ENCODE peak calls at places on chromosomes 6 and 20, in ten cellular contexts. T is upper lobe of left lung, I is NB4, F is stomach, Y is GM12865, W is heart right ventricle, A is neuronal stem cell, K is tibial artery, J is MM.1S, V is PC-9. S is an unnamed sample.

GRCh38 chr6:4017058-4017457 is 61.9 kb downstream of the FAM217A start:
- DNase-seq in T (no peak), I (no peak), F (no peak), Y (no peak), W (no peak), A (no peak), K (no peak), J (no peak), V (no peak), S (no peak)

GRCh38 chr6:12288844-12289654 is 1.1 kb upstream of the EDN1 start:
- DNase-seq in T (no peak), I (peak), F (peak), Y (peak), W (peak), A (peak), K (no peak), J (peak), V (peak), S (peak)

GRCh38 chr6:5937936-5938706 is 68.6 kb downstream of the NRN1 start:
- DNase-seq in T (peak), I (no peak), F (no peak), Y (no peak), W (no peak), A (no peak), K (no peak), J (no peak), V (no peak), S (no peak)

GRCh38 chr6:72422126-72422680 is 199.7 kb upstream of the KCNQ5 start:
- DNase-seq in T (no peak), I (no peak), F (no peak), Y (no peak), W (no peak), A (no peak), K (no peak), J (no peak), V (no peak), S (no peak)

GRCh38 chr6:34531580-34532201 is 24.4 kb downstream of the SPDEF start:
- DNase-seq in T (peak), I (peak), F (no peak), Y (peak), W (peak), A (no peak), K (peak), J (no peak), V (no peak), S (no peak)

GRCh38 chr6:134816300-134816699 is 133.6 kb downstream of the ALDH8A1 start:
- DNase-seq in T (no peak), I (no peak), F (no peak), Y (no peak), W (no peak), A (no peak), K (no peak), J (no peak), V (peak), S (no peak)

GRCh38 chr6:29602564-29603361 is 17.8 kb downstream of the OR2H2 start:
- DNase-seq in T (no peak), I (peak), F (no peak), Y (peak), W (no peak), A (no peak), K (no peak), J (peak), V (no peak), S (no peak)

GRCh38 chr6:247353-247752 is 44.9 kb upstream of the DUSP22 start:
- DNase-seq in T (no peak), I (no peak), F (no peak), Y (no peak), W (no peak), A (no peak), K (no peak), J (no peak), V (no peak), S (no peak)

GRCh38 chr6:130435181-130435580 is 69.4 kb downstream of the TMEM200A start:
- DNase-seq in T (no peak), I (no peak), F (no peak), Y (no peak), W (no peak), A (no peak), K (no peak), J (no peak), V (no peak), S (no peak)

DNA sequence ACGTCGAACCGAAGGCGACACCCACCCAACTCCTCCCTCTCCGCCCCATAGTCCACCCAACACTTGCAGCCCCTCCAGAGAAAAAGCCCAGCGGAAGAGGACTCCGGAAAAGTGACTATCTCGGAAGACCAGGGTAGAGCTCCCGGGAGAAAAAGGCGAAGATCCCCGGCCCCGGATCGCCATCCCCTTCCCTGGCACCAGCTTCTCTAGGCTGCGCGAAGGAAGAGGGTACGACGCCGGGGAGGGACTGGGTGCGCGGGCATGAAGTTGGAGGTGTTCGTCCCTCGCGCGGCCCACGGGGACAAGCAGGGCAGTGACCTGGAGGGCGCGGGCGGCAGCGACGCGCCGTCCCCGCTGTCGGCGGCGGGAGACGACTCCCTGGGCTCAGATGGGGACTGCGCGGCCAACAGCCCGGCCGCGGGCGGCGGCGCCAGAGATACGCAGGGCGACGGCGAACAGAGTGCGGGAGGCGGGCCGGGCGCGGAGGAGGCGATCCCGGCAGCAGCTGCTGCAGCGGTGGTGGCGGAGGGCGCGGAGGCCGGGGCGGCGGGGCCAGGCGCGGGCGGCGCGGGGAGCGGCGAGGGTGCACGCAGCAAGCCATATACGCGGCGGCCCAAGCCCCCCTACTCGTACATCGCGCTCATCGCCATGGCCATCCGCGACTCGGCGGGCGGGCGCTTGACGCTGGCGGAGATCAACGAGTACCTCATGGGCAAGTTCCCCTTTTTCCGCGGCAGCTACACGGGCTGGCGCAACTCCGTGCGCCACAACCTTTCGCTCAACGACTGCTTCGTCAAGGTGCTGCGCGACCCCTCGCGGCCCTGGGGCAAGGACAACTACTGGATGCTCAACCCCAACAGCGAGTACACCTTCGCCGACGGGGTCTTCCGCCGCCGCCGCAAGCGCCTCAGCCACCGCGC is 806 bp downstream of the FOXQ1 start:
- DNase-seq in T (peak), I (peak), F (no peak), Y (no peak), W (no peak), A (no peak), K (no peak), J (no peak), V (peak), S (no peak)
- H3K4me3 ChIP-seq in T (peak), I (no peak), F (peak), Y (no peak), W (no peak), A (no peak), K (peak), J (peak), V (peak), S (no peak)

DNA sequence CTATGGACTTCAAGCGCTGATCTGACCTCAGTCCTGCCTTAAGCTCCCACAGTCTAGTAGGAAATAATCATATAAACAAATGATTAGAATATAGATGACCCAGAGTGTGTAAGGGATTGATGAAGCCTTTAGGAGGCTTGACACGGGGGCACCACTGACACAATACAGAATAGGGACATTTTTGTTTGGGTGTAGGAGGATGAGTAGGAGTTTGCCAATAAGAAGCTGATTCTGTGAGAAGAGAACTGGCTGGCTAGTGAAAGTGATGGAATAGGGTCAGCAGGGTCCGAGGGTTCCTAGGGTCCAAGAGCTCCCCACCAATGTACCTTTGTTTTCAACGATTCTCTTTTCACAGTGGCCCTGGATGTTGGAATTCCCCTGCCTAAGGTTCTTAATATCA is 7.1 kb upstream of the BPIFB4 start:
- DNase-seq in T (no peak), I (no peak), F (no peak), Y (no peak), W (no peak), A (no peak), K (no peak), J (no peak), V (no peak), S (no peak)
- H3K4me3 ChIP-seq in T (no peak), I (no peak), F (no peak), Y (no peak), W (no peak), A (no peak), K (no peak), J (no peak), V (no peak), S (no peak)

DNA sequence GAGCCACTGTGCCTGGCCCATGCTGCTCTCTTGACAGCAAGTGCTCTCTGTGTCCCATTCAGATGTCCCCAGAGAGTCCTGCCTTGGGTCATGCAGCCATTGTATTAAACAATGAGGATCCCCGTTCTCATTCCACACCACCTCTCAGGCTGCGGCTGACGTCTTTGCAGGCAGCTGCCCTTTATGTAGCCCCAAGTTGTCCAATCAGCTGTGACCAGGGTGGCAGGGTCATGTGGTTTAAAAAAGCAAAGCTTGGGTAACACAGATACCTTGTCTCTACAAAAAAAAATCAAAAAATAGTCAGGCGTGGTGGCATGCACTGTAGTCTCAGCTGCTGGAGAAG is 13.2 kb downstream of the GCNT2 start:
- DNase-seq in T (no peak), I (peak), F (no peak), Y (peak), W (no peak), A (no peak), K (no peak), J (no peak), V (no peak), S (peak)
- H3K4me3 ChIP-seq in T (no peak), I (no peak), F (peak), Y (peak), W (no peak), A (no peak), K (no peak), J (no peak), V (no peak), S (peak)

GRCh38 chr6:26743157-26743821 is 83.7 kb upstream of the ZNF322 start:
- DNase-seq in T (peak), I (peak), F (no peak), Y (no peak), W (no peak), A (peak), K (no peak), J (no peak), V (peak), S (no peak)
- H3K4me3 ChIP-seq in T (no peak), I (no peak), F (no peak), Y (no peak), W (no peak), A (peak), K (no peak), J (no peak), V (peak), S (no peak)

GRCh38 chr6:68039641-68040311 is 595.3 kb upstream of the ADGRB3 start:
- DNase-seq in T (no peak), I (no peak), F (no peak), Y (no peak), W (no peak), A (no peak), K (no peak), J (no peak), V (no peak), S (no peak)
- H3K4me3 ChIP-seq in T (no peak), I (no peak), F (no peak), Y (peak), W (no peak), A (no peak), K (no peak), J (no peak), V (no peak), S (no peak)

GRCh38 chr6:43823879-43824740 is 54.1 kb downstream of the VEGFA start:
- DNase-seq in T (no peak), I (peak), F (peak), Y (peak), W (no peak), A (no peak), K (no peak), J (no peak), V (no peak), S (no peak)

GRCh38 chr6:43826739-43827138 is 56.7 kb downstream of the VEGFA start:
- DNase-seq in T (no peak), I (no peak), F (no peak), Y (no peak), W (no peak), A (no peak), K (no peak), J (no peak), V (peak), S (no peak)

GRCh38 chr6:43823390-43823789 is 53.4 kb downstream of the VEGFA start:
- DNase-seq in T (no peak), I (no peak), F (no peak), Y (no peak), W (no peak), A (no peak), K (no peak), J (no peak), V (no peak), S (no peak)

GRCh38 chr6:43825187-43826115 is 55.4 kb downstream of the VEGFA start:
- DNase-seq in T (peak), I (no peak), F (no peak), Y (no peak), W (no peak), A (no peak), K (no peak), J (no peak), V (no peak), S (no peak)

DNA sequence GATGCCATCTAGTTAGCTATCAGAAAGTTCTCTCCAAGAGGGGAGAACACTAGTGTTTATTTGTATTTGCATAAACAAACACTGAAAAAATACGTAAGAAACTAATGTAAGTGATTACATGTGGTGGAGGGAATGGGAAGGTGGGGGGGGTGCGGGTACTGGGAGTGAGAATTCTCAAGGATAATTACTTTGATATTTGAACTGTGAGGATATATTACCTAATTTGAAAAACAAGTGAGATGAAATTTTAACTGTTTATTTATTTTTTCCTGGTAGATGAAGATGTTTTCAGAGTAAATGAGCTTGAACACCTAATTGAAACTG is 54.7 kb downstream of the VEGFA start:
- DNase-seq in T (no peak), I (no peak), F (no peak), Y (no peak), W (no peak), A (no peak), K (no peak), J (no peak), V (no peak), S (no peak)
- H3K4me3 ChIP-seq in T (peak), I (no peak), F (no peak), Y (no peak), W (no peak), A (no peak), K (no peak), J (no peak), V (no peak), S (no peak)

GRCh38 chr6:84018453-84019061 is 15.0 kb upstream of the MRAP2 start:
- DNase-seq in T (no peak), I (no peak), F (no peak), Y (no peak), W (no peak), A (no peak), K (no peak), J (no peak), V (no peak), S (no peak)
- H3K4me3 ChIP-seq in T (no peak), I (no peak), F (no peak), Y (no peak), W (no peak), A (no peak), K (no peak), J (no peak), V (no peak), S (no peak)

GRCh38 chr6:159983641-159984080 is 14.8 kb downstream of the IGF2R start:
- DNase-seq in T (no peak), I (peak), F (no peak), Y (no peak), W (no peak), A (no peak), K (no peak), J (no peak), V (no peak), S (no peak)
- H3K4me3 ChIP-seq in T (no peak), I (peak), F (no peak), Y (no peak), W (no peak), A (no peak), K (no peak), J (peak), V (no peak), S (no peak)

GRCh38 chr6:165663736-165664552 is 903 bp upstream of the PDE10A start:
- DNase-seq in T (peak), I (no peak), F (no peak), Y (no peak), W (peak), A (peak), K (no peak), J (no peak), V (no peak), S (no peak)

GRCh38 chr6:165664553-165665383 is 1.7 kb upstream of the PDE10A start:
- DNase-seq in T (no peak), I (no peak), F (no peak), Y (no peak), W (no peak), A (peak), K (no peak), J (no peak), V (no peak), S (no peak)

GRCh38 chr6:165663283-165663735 is 268 bp upstream of the PDE10A start:
- DNase-seq in T (peak), I (no peak), F (no peak), Y (no peak), W (peak), A (peak), K (no peak), J (no peak), V (no peak), S (no peak)

GRCh38 chr6:165662671-165663282 is at the start of gene PDE10A:
- DNase-seq in T (peak), I (no peak), F (peak), Y (no peak), W (peak), A (peak), K (peak), J (no peak), V (no peak), S (no peak)

DNA sequence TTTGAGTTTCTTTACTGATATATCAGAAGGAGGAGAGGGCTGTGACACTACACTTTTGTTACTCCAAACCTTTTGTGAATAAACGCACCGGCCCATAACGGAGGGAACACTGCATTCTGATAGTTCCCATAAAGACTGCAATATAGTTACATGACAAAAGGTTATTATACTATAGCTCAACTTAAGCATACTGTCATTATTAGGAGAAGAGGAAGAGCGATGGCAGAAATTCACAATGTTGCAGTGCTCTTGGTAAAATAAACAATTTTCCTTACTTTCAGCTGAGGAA is 2.3 kb upstream of the PDE10A start:
- DNase-seq in T (no peak), I (no peak), F (no peak), Y (no peak), W (no peak), A (no peak), K (no peak), J (no peak), V (no peak), S (no peak)
- H3K4me3 ChIP-seq in T (no peak), I (no peak), F (no peak), Y (no peak), W (no peak), A (peak), K (no peak), J (no peak), V (no peak), S (no peak)

GRCh38 chr20:32288225-32288849 is 10.9 kb downstream of the KIF3B start:
- DNase-seq in T (no peak), I (no peak), F (no peak), Y (no peak), W (no peak), A (no peak), K (no peak), J (no peak), V (no peak), S (no peak)
- H3K4me3 ChIP-seq in T (no peak), I (no peak), F (no peak), Y (no peak), W (no peak), A (no peak), K (no peak), J (no peak), V (no peak), S (no peak)

S was measured in GM06990.